ENCODE peak calls at places on chromosomes 4 and X, in nine cellular contexts. One of them, this sample, is unnamed.

GRCh38 chr4:151583188-151583587 is 174.2 kb downstream of the FHIP1A start:
- DNase-seq in transverse colon: no peak
- DNase-seq in HCT116: no peak
- DNase-seq in cardiac muscle cell: no peak
- DNase-seq in upper lobe of right lung: no peak
- DNase-seq in astrocyte: no peak
- DNase-seq in left lung: no peak
- DNase-seq in brain microvascular endothelial cell: no peak
- DNase-seq in spleen: no peak
- DNase-seq in this sample: no peak

GRCh38 chr4:27123050-27123768 is 262.6 kb downstream of the STIM2 start:
- DNase-seq in transverse colon: peak; percentile 36
- DNase-seq in HCT116: peak; percentile 12
- DNase-seq in cardiac muscle cell: no peak
- DNase-seq in upper lobe of right lung: no peak
- DNase-seq in astrocyte: no peak
- DNase-seq in left lung: no peak
- DNase-seq in brain microvascular endothelial cell: no peak
- DNase-seq in spleen: no peak
- DNase-seq in this sample: no peak

GRCh38 chr4:21991050-21991449 is 42.5 kb upstream of the KCNIP4 start:
- DNase-seq in transverse colon: peak; percentile 10
- DNase-seq in HCT116: no peak
- DNase-seq in cardiac muscle cell: no peak
- DNase-seq in upper lobe of right lung: no peak
- DNase-seq in astrocyte: peak; percentile 21
- DNase-seq in left lung: no peak
- DNase-seq in brain microvascular endothelial cell: no peak
- DNase-seq in spleen: no peak
- DNase-seq in this sample: no peak

GRCh38 chrX:30971761-30972603 is 82.9 kb upstream of the TAB3 start:
- DNase-seq in transverse colon: peak; percentile 17
- DNase-seq in HCT116: no peak
- DNase-seq in cardiac muscle cell: peak; percentile 75
- DNase-seq in upper lobe of right lung: no peak
- DNase-seq in astrocyte: peak; percentile 18
- DNase-seq in left lung: no peak
- DNase-seq in brain microvascular endothelial cell: peak; percentile 38
- DNase-seq in spleen: no peak
- DNase-seq in this sample: no peak

GRCh38 chrX:123975180-123975579 is 13.7 kb downstream of the STAG2 start:
- DNase-seq in transverse colon: no peak
- DNase-seq in HCT116: no peak
- DNase-seq in cardiac muscle cell: no peak
- DNase-seq in upper lobe of right lung: no peak
- DNase-seq in astrocyte: peak; percentile 74
- DNase-seq in left lung: no peak
- DNase-seq in brain microvascular endothelial cell: no peak
- DNase-seq in spleen: no peak
- DNase-seq in this sample: no peak

GRCh38 chrX:75273483-75273882 is 402 bp upstream of the UPRT start:
- DNase-seq in transverse colon: no peak
- DNase-seq in HCT116: no peak
- DNase-seq in cardiac muscle cell: no peak
- DNase-seq in upper lobe of right lung: no peak
- DNase-seq in astrocyte: no peak
- DNase-seq in left lung: no peak
- DNase-seq in brain microvascular endothelial cell: peak; percentile 1
- DNase-seq in spleen: no peak
- DNase-seq in this sample: no peak

GRCh38 chrX:21374163-21374993 is at the start of gene CNKSR2:
- DNase-seq in transverse colon: peak; percentile 47
- DNase-seq in HCT116: no peak
- DNase-seq in cardiac muscle cell: peak; percentile 78
- DNase-seq in upper lobe of right lung: peak; percentile 76
- DNase-seq in astrocyte: no peak
- DNase-seq in left lung: peak; percentile 77
- DNase-seq in brain microvascular endothelial cell: peak; percentile 1
- DNase-seq in spleen: peak; percentile 91
- DNase-seq in this sample: no peak

GRCh38 chr4:59855630-59856352 is 1344.3 kb upstream of the ADGRL3 start:
- DNase-seq in transverse colon: no peak
- DNase-seq in HCT116: no peak
- DNase-seq in cardiac muscle cell: no peak
- DNase-seq in upper lobe of right lung: peak; percentile 49
- DNase-seq in astrocyte: no peak
- DNase-seq in left lung: peak; percentile 68
- DNase-seq in brain microvascular endothelial cell: no peak
- DNase-seq in spleen: peak; percentile 65
- DNase-seq in this sample: no peak

GRCh38 chr4:101153653-101154052 is 193.7 kb downstream of the PPP3CA start:
- DNase-seq in transverse colon: no peak
- DNase-seq in HCT116: no peak
- DNase-seq in cardiac muscle cell: no peak
- DNase-seq in upper lobe of right lung: no peak
- DNase-seq in astrocyte: no peak
- DNase-seq in left lung: no peak
- DNase-seq in brain microvascular endothelial cell: no peak
- DNase-seq in spleen: no peak
- DNase-seq in this sample: no peak

GRCh38 chr4:151933122-151933827 is 172.5 kb upstream of the GATB start:
- DNase-seq in transverse colon: no peak
- DNase-seq in HCT116: no peak
- DNase-seq in cardiac muscle cell: no peak
- DNase-seq in upper lobe of right lung: no peak
- DNase-seq in astrocyte: no peak
- DNase-seq in left lung: no peak
- DNase-seq in brain microvascular endothelial cell: no peak
- DNase-seq in spleen: no peak
- DNase-seq in this sample: no peak

GRCh38 chr4:103375278-103375677 is 177.1 kb upstream of the CENPE start:
- DNase-seq in transverse colon: no peak
- DNase-seq in HCT116: peak; percentile 24
- DNase-seq in cardiac muscle cell: no peak
- DNase-seq in upper lobe of right lung: no peak
- DNase-seq in astrocyte: peak; percentile 65
- DNase-seq in left lung: no peak
- DNase-seq in brain microvascular endothelial cell: peak; percentile 86
- DNase-seq in spleen: no peak
- DNase-seq in this sample: no peak

GRCh38 chrX:42759881-42760280 is 18.1 kb downstream of the PPP1R2C start:
- DNase-seq in transverse colon: no peak
- DNase-seq in HCT116: no peak
- DNase-seq in cardiac muscle cell: no peak
- DNase-seq in upper lobe of right lung: no peak
- DNase-seq in astrocyte: no peak
- DNase-seq in left lung: no peak
- DNase-seq in brain microvascular endothelial cell: no peak
- DNase-seq in spleen: no peak
- DNase-seq in this sample: no peak

GRCh38 chr4:87677731-87678130 is 27.7 kb downstream of the DMP1 start:
- DNase-seq in transverse colon: no peak
- DNase-seq in HCT116: no peak
- DNase-seq in cardiac muscle cell: no peak
- DNase-seq in upper lobe of right lung: no peak
- DNase-seq in astrocyte: no peak
- DNase-seq in left lung: no peak
- DNase-seq in brain microvascular endothelial cell: no peak
- DNase-seq in spleen: no peak
- DNase-seq in this sample: no peak

GRCh38 chr4:163544407-163545038 is 50.0 kb downstream of the TMA16 start:
- DNase-seq in transverse colon: peak; percentile 62
- DNase-seq in HCT116: no peak
- DNase-seq in cardiac muscle cell: peak; percentile 81
- DNase-seq in upper lobe of right lung: peak; percentile 74
- DNase-seq in astrocyte: peak; percentile 13
- DNase-seq in left lung: peak; percentile 85
- DNase-seq in brain microvascular endothelial cell: peak; percentile 35
- DNase-seq in spleen: peak; percentile 88
- DNase-seq in this sample: no peak

GRCh38 chrX:22246620-22247019 is 26.1 kb upstream of the CBLL2 start:
- DNase-seq in transverse colon: no peak
- DNase-seq in HCT116: no peak
- DNase-seq in cardiac muscle cell: no peak
- DNase-seq in upper lobe of right lung: no peak
- DNase-seq in astrocyte: peak; percentile 79
- DNase-seq in left lung: no peak
- DNase-seq in brain microvascular endothelial cell: no peak
- DNase-seq in spleen: no peak
- DNase-seq in this sample: no peak

GRCh38 chr4:3766791-3767561 is 791 bp downstream of the ADRA2C start:
- DNase-seq in transverse colon: no peak
- DNase-seq in HCT116: no peak
- DNase-seq in cardiac muscle cell: peak; percentile 29
- DNase-seq in upper lobe of right lung: no peak
- DNase-seq in astrocyte: no peak
- DNase-seq in left lung: no peak
- DNase-seq in brain microvascular endothelial cell: no peak
- DNase-seq in spleen: no peak
- DNase-seq in this sample: no peak
- H3K4me3 ChIP-seq in transverse colon: no peak overlapping the region
- H3K4me3 ChIP-seq in HCT116: peak overlapping the region; percentile 45
- H3K4me3 ChIP-seq in cardiac muscle cell: peak overlapping the region; percentile 26
- H3K4me3 ChIP-seq in upper lobe of right lung: peak overlapping the region; percentile 16
- H3K4me3 ChIP-seq in astrocyte: no peak overlapping the region
- H3K4me3 ChIP-seq in left lung: no peak overlapping the region
- H3K4me3 ChIP-seq in brain microvascular endothelial cell: no peak overlapping the region
- H3K4me3 ChIP-seq in spleen: peak overlapping the region; percentile 14
- H3K4me3 ChIP-seq in this sample: peak overlapping the region; percentile 73

GRCh38 chr4:182292657-182293056 is 49.5 kb downstream of the TENM3 start:
- DNase-seq in transverse colon: no peak
- DNase-seq in HCT116: no peak
- DNase-seq in cardiac muscle cell: no peak
- DNase-seq in upper lobe of right lung: no peak
- DNase-seq in astrocyte: no peak
- DNase-seq in left lung: no peak
- DNase-seq in brain microvascular endothelial cell: no peak
- DNase-seq in spleen: no peak
- DNase-seq in this sample: no peak

GRCh38 chr4:182294436-182294835 is 51.2 kb downstream of the TENM3 start:
- DNase-seq in transverse colon: no peak
- DNase-seq in HCT116: no peak
- DNase-seq in cardiac muscle cell: no peak
- DNase-seq in upper lobe of right lung: no peak
- DNase-seq in astrocyte: peak; percentile 48
- DNase-seq in left lung: no peak
- DNase-seq in brain microvascular endothelial cell: no peak
- DNase-seq in spleen: no peak
- DNase-seq in this sample: no peak

GRCh38 chr4:182293836-182294235 is 50.6 kb downstream of the TENM3 start:
- DNase-seq in transverse colon: no peak
- DNase-seq in HCT116: no peak
- DNase-seq in cardiac muscle cell: no peak
- DNase-seq in upper lobe of right lung: no peak
- DNase-seq in astrocyte: no peak
- DNase-seq in left lung: no peak
- DNase-seq in brain microvascular endothelial cell: no peak
- DNase-seq in spleen: no peak
- DNase-seq in this sample: no peak

GRCh38 chr4:182301736-182302135 is 58.5 kb downstream of the TENM3 start:
- DNase-seq in transverse colon: no peak
- DNase-seq in HCT116: no peak
- DNase-seq in cardiac muscle cell: no peak
- DNase-seq in upper lobe of right lung: no peak
- DNase-seq in astrocyte: no peak
- DNase-seq in left lung: no peak
- DNase-seq in brain microvascular endothelial cell: no peak
- DNase-seq in spleen: no peak
- DNase-seq in this sample: no peak

GRCh38 chr4:182297659-182298058 is 54.5 kb downstream of the TENM3 start:
- DNase-seq in transverse colon: no peak
- DNase-seq in HCT116: no peak
- DNase-seq in cardiac muscle cell: no peak
- DNase-seq in upper lobe of right lung: no peak
- DNase-seq in astrocyte: peak; percentile 78
- DNase-seq in left lung: no peak
- DNase-seq in brain microvascular endothelial cell: peak; percentile 61
- DNase-seq in spleen: no peak
- DNase-seq in this sample: no peak
- H3K27ac ChIP-seq in transverse colon: no peak overlapping the region
- H3K27ac ChIP-seq in HCT116: no peak overlapping the region
- H3K27ac ChIP-seq in cardiac muscle cell: no peak overlapping the region
- H3K27ac ChIP-seq in upper lobe of right lung: no peak overlapping the region
- H3K27ac ChIP-seq in astrocyte: peak overlapping the region; percentile 49
- H3K27ac ChIP-seq in left lung: no peak overlapping the region
- H3K27ac ChIP-seq in brain microvascular endothelial cell: no peak overlapping the region
- H3K27ac ChIP-seq in spleen: no peak overlapping the region
- H3K27ac ChIP-seq in this sample: no peak overlapping the region

GRCh38 chrX:70496491-70496890 is 51.9 kb downstream of the DLG3 start:
- DNase-seq in transverse colon: no peak
- DNase-seq in HCT116: no peak
- DNase-seq in cardiac muscle cell: no peak
- DNase-seq in upper lobe of right lung: no peak
- DNase-seq in astrocyte: no peak
- DNase-seq in left lung: no peak
- DNase-seq in brain microvascular endothelial cell: no peak
- DNase-seq in spleen: no peak
- DNase-seq in this sample: no peak
- TF ChIP-seq CTCF in transverse colon: no peak
- TF ChIP-seq CTCF in HCT116: no peak
- TF ChIP-seq CTCF in cardiac muscle cell: no peak
- TF ChIP-seq CTCF in upper lobe of right lung: no peak
- TF ChIP-seq CTCF in astrocyte: no peak
- TF ChIP-seq CTCF in left lung: no peak
- TF ChIP-seq CTCF in brain microvascular endothelial cell: peak; percentile 7
- TF ChIP-seq CTCF in spleen: no peak
- TF ChIP-seq CTCF in this sample: no peak

GRCh38 chr4:6180841-6181631 is 19.3 kb downstream of the JAKMIP1 start:
- DNase-seq in transverse colon: no peak
- DNase-seq in HCT116: no peak
- DNase-seq in cardiac muscle cell: no peak
- DNase-seq in upper lobe of right lung: no peak
- DNase-seq in astrocyte: no peak
- DNase-seq in left lung: no peak
- DNase-seq in brain microvascular endothelial cell: no peak
- DNase-seq in spleen: no peak
- DNase-seq in this sample: no peak

GRCh38 chr4:6182390-6183280 is 17.7 kb downstream of the JAKMIP1 start:
- DNase-seq in transverse colon: no peak
- DNase-seq in HCT116: no peak
- DNase-seq in cardiac muscle cell: no peak
- DNase-seq in upper lobe of right lung: no peak
- DNase-seq in astrocyte: no peak
- DNase-seq in left lung: no peak
- DNase-seq in brain microvascular endothelial cell: no peak
- DNase-seq in spleen: no peak
- DNase-seq in this sample: no peak

GRCh38 chr4:6188687-6189305 is 11.6 kb downstream of the JAKMIP1 start:
- DNase-seq in transverse colon: no peak
- DNase-seq in HCT116: no peak
- DNase-seq in cardiac muscle cell: no peak
- DNase-seq in upper lobe of right lung: no peak
- DNase-seq in astrocyte: peak; percentile 46
- DNase-seq in left lung: no peak
- DNase-seq in brain microvascular endothelial cell: no peak
- DNase-seq in spleen: no peak
- DNase-seq in this sample: no peak

GRCh38 chr4:6183740-6184139 is 16.6 kb downstream of the JAKMIP1 start:
- DNase-seq in transverse colon: no peak
- DNase-seq in HCT116: no peak
- DNase-seq in cardiac muscle cell: no peak
- DNase-seq in upper lobe of right lung: no peak
- DNase-seq in astrocyte: no peak
- DNase-seq in left lung: no peak
- DNase-seq in brain microvascular endothelial cell: no peak
- DNase-seq in spleen: no peak
- DNase-seq in this sample: no peak

GRCh38 chr4:6184169-6184568 is 16.2 kb downstream of the JAKMIP1 start:
- DNase-seq in transverse colon: no peak
- DNase-seq in HCT116: no peak
- DNase-seq in cardiac muscle cell: no peak
- DNase-seq in upper lobe of right lung: no peak
- DNase-seq in astrocyte: no peak
- DNase-seq in left lung: no peak
- DNase-seq in brain microvascular endothelial cell: no peak
- DNase-seq in spleen: no peak
- DNase-seq in this sample: no peak
- H3K4me3 ChIP-seq in transverse colon: no peak overlapping the region
- H3K4me3 ChIP-seq in HCT116: no peak overlapping the region
- H3K4me3 ChIP-seq in cardiac muscle cell: no peak overlapping the region
- H3K4me3 ChIP-seq in upper lobe of right lung: no peak overlapping the region
- H3K4me3 ChIP-seq in astrocyte: no peak overlapping the region
- H3K4me3 ChIP-seq in left lung: no peak overlapping the region
- H3K4me3 ChIP-seq in brain microvascular endothelial cell: no peak overlapping the region
- H3K4me3 ChIP-seq in spleen: no peak overlapping the region
- H3K4me3 ChIP-seq in this sample: no peak overlapping the region